ENCODE peak calls at places on chromosomes 2 and 18, in four cellular contexts. One of them, this sample, is unnamed.

GRCh38 chr2:134739879-134740301 is 21.1 kb upstream of the TMEM163 start:
- DNase-seq in non-pigmented ciliary epithelial cell: no peak
- DNase-seq in amniotic epithelial cell: no peak
- DNase-seq in pancreas: no peak
- DNase-seq in this sample: no peak

GRCh38 chr2:130755234-130756040 is at the start of gene AMER3:
- DNase-seq in amniotic epithelial cell: no peak
- DNase-seq in non-pigmented ciliary epithelial cell: no peak
- DNase-seq in pancreas: peak; percentile 86
- DNase-seq in this sample: no peak

GRCh38 chr2:73210696-73211095 is 3.3 kb upstream of the SMYD5 start:
- DNase-seq in pancreas: no peak
- DNase-seq in amniotic epithelial cell: no peak
- DNase-seq in non-pigmented ciliary epithelial cell: no peak
- DNase-seq in this sample: no peak

GRCh38 chr18:69222089-69222488 is 178.6 kb upstream of the DOK6 start:
- DNase-seq in non-pigmented ciliary epithelial cell: no peak
- DNase-seq in pancreas: no peak
- DNase-seq in amniotic epithelial cell: no peak
- DNase-seq in this sample: no peak

GRCh38 chr2:160294339-160294803 is 94.3 kb upstream of the ITGB6 start:
- DNase-seq in amniotic epithelial cell: peak; percentile 93
- DNase-seq in pancreas: no peak
- DNase-seq in non-pigmented ciliary epithelial cell: no peak
- DNase-seq in this sample: no peak

GRCh38 chr2:239009001-239009961 is 161.4 kb downstream of the TWIST2 start:
- DNase-seq in pancreas: no peak
- DNase-seq in non-pigmented ciliary epithelial cell: no peak
- DNase-seq in amniotic epithelial cell: no peak
- DNase-seq in this sample: peak; percentile 0

GRCh38 chr18:30971338-30971956 is 71.1 kb downstream of the DSC3 start:
- DNase-seq in amniotic epithelial cell: peak; percentile 32
- DNase-seq in pancreas: no peak
- DNase-seq in non-pigmented ciliary epithelial cell: no peak
- DNase-seq in this sample: no peak

GRCh38 chr2:169073211-169073971 is 4.0 kb downstream of the DHRS9 start:
- DNase-seq in non-pigmented ciliary epithelial cell: no peak
- DNase-seq in amniotic epithelial cell: no peak
- DNase-seq in pancreas: no peak
- DNase-seq in this sample: no peak

GRCh38 chr18:48949606-48950535 is 894 bp downstream of the SMAD7 start:
- DNase-seq in amniotic epithelial cell: no peak
- DNase-seq in non-pigmented ciliary epithelial cell: no peak
- DNase-seq in pancreas: peak; percentile 81
- DNase-seq in this sample: peak; percentile 55

GRCh38 chr18:80106482-80107051 is 2.5 kb upstream of the ADNP2 start:
- DNase-seq in pancreas: no peak
- DNase-seq in amniotic epithelial cell: no peak
- DNase-seq in non-pigmented ciliary epithelial cell: no peak
- DNase-seq in this sample: no peak

GRCh38 chr2:216306868-216307267 is 65.4 kb downstream of the MARCHF4 start:
- DNase-seq in pancreas: no peak
- DNase-seq in non-pigmented ciliary epithelial cell: no peak
- DNase-seq in amniotic epithelial cell: no peak
- DNase-seq in this sample: no peak

GRCh38 chr2:121897335-121897970 is 142.0 kb downstream of the TSN start:
- DNase-seq in pancreas: no peak
- DNase-seq in amniotic epithelial cell: peak; percentile 27
- DNase-seq in non-pigmented ciliary epithelial cell: peak; percentile 6
- DNase-seq in this sample: no peak

GRCh38 chr2:11996618-11997017 is 250.2 kb downstream of the LPIN1 start:
- DNase-seq in non-pigmented ciliary epithelial cell: no peak
- DNase-seq in amniotic epithelial cell: peak; percentile 63
- DNase-seq in pancreas: no peak
- DNase-seq in this sample: no peak

GRCh38 chr2:156538083-156538504 is 101.9 kb downstream of the GPD2 start:
- DNase-seq in non-pigmented ciliary epithelial cell: no peak
- DNase-seq in amniotic epithelial cell: no peak
- DNase-seq in pancreas: no peak
- DNase-seq in this sample: no peak

GRCh38 chr2:130872276-130873125 is 35.8 kb downstream of the ARHGEF4 start:
- DNase-seq in non-pigmented ciliary epithelial cell: no peak
- DNase-seq in amniotic epithelial cell: no peak
- DNase-seq in pancreas: no peak
- DNase-seq in this sample: no peak

GRCh38 chr2:231715988-231716616 is 7.8 kb downstream of the PTMA start:
- DNase-seq in non-pigmented ciliary epithelial cell: no peak
- DNase-seq in amniotic epithelial cell: no peak
- DNase-seq in pancreas: peak; percentile 69
- DNase-seq in this sample: no peak

This sample was measured in stomach.